ENCODE peak calls at places on chromosomes 5 and 9, in nine cellular contexts. G, E, X, D, K, H, T, U and W are unnamed samples. For H3K27me3, the result is how much of the 10 kb centered on the place peaks cover.

GRCh38 chr5:151023651-151024050 is 3.3 kb downstream of the GPX3 start:
- DNase-seq in G (peak), E (no peak), X (no peak), D (no peak), K (no peak), H (peak), T (no peak), U (peak), W (peak)

GRCh38 chr5:9069650-9070049 is 476.2 kb downstream of the SEMA5A start:
- DNase-seq in G (no peak), E (no peak), X (peak), D (no peak), K (no peak), H (no peak), T (no peak), U (no peak), W (no peak)

GRCh38 chr5:39376293-39376714 is 12.0 kb upstream of the C9 start:
- DNase-seq in G (no peak), E (peak), X (peak), D (peak), K (peak), H (peak), T (peak), U (peak), W (no peak)

GRCh38 chr5:172005708-172006377 is 595 bp downstream of the FBXW11 start:
- DNase-seq in G (peak), E (peak), X (no peak), D (peak), K (no peak), H (no peak), T (peak), U (peak), W (peak)

GRCh38 chr5:10286552-10287227 is 21.0 kb downstream of the CMBL start:
- DNase-seq in G (no peak), E (no peak), X (peak), D (no peak), K (no peak), H (peak), T (no peak), U (no peak), W (peak)

GRCh38 chr9:129482521-129483466 is 138.1 kb downstream of the C9orf50 start:
- DNase-seq in G (peak), E (peak), X (peak), D (peak), K (no peak), H (peak), T (peak), U (peak), W (peak)

GRCh38 chr5:42993516-42994284 is 46.4 kb downstream of the ANXA2R start:
- DNase-seq in G (no peak), E (peak), X (peak), D (no peak), K (peak), H (no peak), T (peak), U (peak), W (no peak)

GRCh38 chr9:38084556-38084880 is 15.5 kb upstream of the SHB start:
- DNase-seq in G (no peak), E (no peak), X (no peak), D (no peak), K (no peak), H (no peak), T (no peak), U (no peak), W (no peak)

GRCh38 chr9:10612649-10613398 is at the start of gene PTPRD:
- DNase-seq in G (peak), E (peak), X (peak), D (peak), K (peak), H (no peak), T (peak), U (peak), W (no peak)

GRCh38 chr9:3490957-3491356 is 34.8 kb downstream of the RFX3 start:
- DNase-seq in G (no peak), E (no peak), X (no peak), D (no peak), K (no peak), H (no peak), T (no peak), U (no peak), W (no peak)

GRCh38 chr5:179345429-179346321 is at the start of gene ADAMTS2:
- DNase-seq in G (peak), E (peak), X (peak), D (peak), K (no peak), H (peak), T (peak), U (peak), W (peak)

GRCh38 chr5:135246923-135247795 is 151.9 kb downstream of the MACROH2A1 start:
- DNase-seq in G (no peak), E (peak), X (peak), D (no peak), K (no peak), H (no peak), T (peak), U (peak), W (no peak)

GRCh38 chr9:88583901-88584596 is 49.1 kb downstream of the NXNL2 start:
- DNase-seq in G (no peak), E (peak), X (peak), D (no peak), K (no peak), H (no peak), T (peak), U (no peak), W (no peak)

GRCh38 chr5:128667148-128667547 is 129.1 kb upstream of the FBN2 start:
- DNase-seq in G (no peak), E (peak), X (no peak), D (no peak), K (no peak), H (no peak), T (no peak), U (no peak), W (no peak)

GRCh38 chr9:27377147-27377807 is 80.3 kb upstream of the EQTN start:
- DNase-seq in G (no peak), E (peak), X (no peak), D (no peak), K (no peak), H (no peak), T (no peak), U (no peak), W (no peak)

GRCh38 chr9:136187197-136187596 is 17.7 kb downstream of the LHX3 start:
- DNase-seq in G (no peak), E (no peak), X (no peak), D (no peak), K (no peak), H (no peak), T (no peak), U (no peak), W (no peak)

GRCh38 chr9:136186386-136186785 is 18.5 kb downstream of the LHX3 start:
- DNase-seq in G (no peak), E (no peak), X (no peak), D (no peak), K (no peak), H (no peak), T (no peak), U (no peak), W (no peak)

GRCh38 chr9:136190237-136190601 is 14.7 kb downstream of the LHX3 start:
- DNase-seq in G (no peak), E (no peak), X (no peak), D (no peak), K (no peak), H (no peak), T (no peak), U (no peak), W (no peak)

GRCh38 chr9:136189394-136190236 is 15.3 kb downstream of the LHX3 start:
- DNase-seq in G (no peak), E (peak), X (no peak), D (peak), K (no peak), H (no peak), T (no peak), U (no peak), W (no peak)

DNA sequence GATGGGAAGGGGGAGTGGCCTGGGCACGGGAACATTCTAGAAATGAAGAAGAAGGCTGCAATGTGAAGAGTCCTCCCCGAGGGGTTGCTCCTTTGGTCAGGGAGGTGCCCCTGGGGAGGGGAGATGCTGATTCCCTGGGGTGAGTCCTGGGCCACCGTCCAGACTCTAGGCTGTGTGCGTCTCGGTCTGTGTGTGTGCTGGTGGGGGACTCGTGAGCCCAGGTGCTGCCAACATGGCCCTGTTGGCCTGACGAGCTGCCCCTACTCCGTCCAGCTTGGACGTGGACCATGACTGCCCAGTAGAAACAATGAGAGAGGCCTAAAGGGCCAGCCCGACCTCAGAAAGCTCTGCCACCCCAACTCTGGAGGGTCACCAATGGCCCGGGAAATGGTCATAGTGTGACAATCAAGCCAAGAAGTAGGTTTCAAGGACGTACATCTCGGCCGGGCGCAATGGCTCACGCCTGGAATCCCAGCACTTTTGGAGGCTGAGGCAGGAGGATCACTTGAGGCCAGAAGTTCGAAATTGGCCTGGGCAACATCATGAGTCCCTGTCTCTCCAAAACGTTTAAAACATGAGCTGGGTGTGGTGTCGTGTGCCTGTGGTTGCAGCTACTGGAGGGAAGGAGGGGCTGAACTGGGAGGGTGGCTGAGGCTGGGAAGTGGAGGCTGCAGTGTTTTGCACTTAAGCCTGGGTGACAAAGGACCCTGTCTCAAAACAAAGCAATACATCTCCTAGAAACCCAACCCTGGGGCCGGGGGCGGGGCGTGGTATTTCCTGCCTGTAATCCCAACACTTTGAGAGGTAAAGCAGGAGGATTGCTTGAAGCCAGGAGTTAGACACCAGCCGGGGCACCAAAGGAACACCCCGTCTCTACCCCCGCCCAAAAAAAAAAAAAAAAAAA is 17.0 kb downstream of the LHX3 start:
- DNase-seq in G (no peak), E (peak), X (no peak), D (peak), K (no peak), H (no peak), T (no peak), U (no peak), W (no peak)
- H3K27me3 ChIP-seq in G (under half), E (under half), X (half or more), D (under half), K (under half), H (under half), T (under half), U (under half), W (half or more)

GRCh38 chr5:534006-534742 is 9.9 kb upstream of the SLC9A3 start:
- DNase-seq in G (peak), E (no peak), X (no peak), D (no peak), K (no peak), H (no peak), T (no peak), U (no peak), W (no peak)

GRCh38 chr5:531749-532315 is 7.6 kb upstream of the SLC9A3 start:
- DNase-seq in G (peak), E (no peak), X (no peak), D (no peak), K (no peak), H (no peak), T (no peak), U (no peak), W (no peak)

GRCh38 chr5:533243-534005 is 9.2 kb upstream of the SLC9A3 start:
- DNase-seq in G (peak), E (no peak), X (no peak), D (no peak), K (no peak), H (no peak), T (no peak), U (no peak), W (no peak)

GRCh38 chr5:531101-531748 is 7.0 kb upstream of the SLC9A3 start:
- DNase-seq in G (peak), E (no peak), X (no peak), D (no peak), K (no peak), H (no peak), T (no peak), U (no peak), W (no peak)

GRCh38 chr5:532521-533242 is 8.4 kb upstream of the SLC9A3 start:
- DNase-seq in G (peak), E (no peak), X (no peak), D (no peak), K (no peak), H (no peak), T (no peak), U (no peak), W (no peak)
- H3K27me3 ChIP-seq in G (under half), E (half or more), X (half or more), D (under half), K (under half), H (under half), T (half or more), U (under half), W (half or more)

DNA sequence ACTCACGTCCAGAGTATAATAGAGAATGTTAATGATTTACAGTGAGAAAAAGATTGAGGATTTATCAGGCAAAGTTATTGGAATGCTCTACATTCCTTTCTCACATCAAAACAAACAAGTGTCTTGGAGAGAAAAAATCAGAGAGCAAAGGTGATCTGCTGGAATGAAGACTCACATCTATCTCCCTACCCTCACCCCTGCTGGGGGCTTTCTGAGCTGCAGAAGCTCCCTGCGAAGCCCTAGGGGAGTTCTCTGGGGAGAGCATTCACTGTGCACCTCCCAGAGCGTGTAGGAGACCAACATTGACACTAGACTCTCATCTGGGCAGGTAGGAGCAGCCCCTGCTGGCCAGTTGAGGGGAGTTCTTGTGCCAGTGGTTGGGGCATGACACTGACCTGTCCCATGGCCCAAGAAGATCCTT is 76.6 kb upstream of the ADAMTS16 start:
- DNase-seq in G (no peak), E (no peak), X (no peak), D (peak), K (no peak), H (no peak), T (no peak), U (no peak), W (no peak)
- H3K27me3 ChIP-seq in G (under half), E (under half), X (under half), D (under half), K (under half), H (under half), T (under half), U (under half), W (under half)

DNA sequence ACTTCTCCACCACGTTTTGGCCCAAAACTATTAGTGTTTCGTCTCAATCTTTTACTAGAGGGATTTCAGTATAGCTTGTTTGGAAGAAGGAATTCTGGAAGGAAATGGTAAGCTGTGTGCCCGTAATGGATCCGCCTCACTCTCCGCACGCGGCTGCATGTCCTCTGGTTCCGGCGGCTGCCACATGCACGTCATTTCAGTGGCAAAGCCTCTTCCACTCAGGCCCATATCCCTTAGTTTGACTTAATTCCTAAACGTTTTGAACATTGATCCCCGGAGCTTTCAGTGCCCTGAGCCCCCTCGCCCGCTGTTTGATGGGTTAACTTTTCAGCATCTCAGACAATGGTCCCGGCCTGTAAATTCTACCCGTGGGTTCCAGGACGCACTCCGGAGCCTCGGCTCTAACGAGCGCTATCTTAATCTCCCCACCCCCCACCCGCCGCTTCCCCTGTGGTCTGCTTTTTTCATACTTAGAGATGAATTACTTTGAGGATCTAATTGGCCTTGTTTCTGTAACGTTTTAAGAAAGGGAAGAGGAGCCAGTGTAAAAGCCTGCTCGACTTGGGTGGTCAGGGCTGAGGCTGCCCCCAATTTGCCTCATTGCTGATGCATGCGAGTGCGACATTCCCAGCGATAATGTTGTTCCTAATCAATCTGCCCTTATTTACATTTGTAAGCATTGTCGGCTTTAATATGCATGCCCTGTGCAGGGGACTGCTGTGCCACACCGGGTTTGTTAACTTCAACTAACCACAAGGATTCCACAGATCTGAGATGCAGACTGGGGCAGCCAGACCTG is 4.6 kb downstream of the PTCH1 start:
- DNase-seq in G (no peak), E (peak), X (no peak), D (peak), K (no peak), H (no peak), T (no peak), U (peak), W (no peak)
- H3K27me3 ChIP-seq in G (under half), E (under half), X (under half), D (under half), K (under half), H (under half), T (under half), U (under half), W (under half)